ENCODE peak calls at places on chromosomes 11 and 22, in eight cellular contexts. C, T, H, A, I, U, P and W are unnamed samples.

GRCh38 chr11:38582756-38583155 is 1984.7 kb upstream of the RAG2 start:
- DNase-seq in T (no peak), C (no peak), H (no peak), P (no peak), U (no peak), I (no peak), A (no peak), W (no peak)

GRCh38 chr11:29184939-29185890 is 831.6 kb downstream of the KCNA4 start:
- DNase-seq in A (no peak), H (no peak), T (no peak), U (peak), C (no peak), I (peak), P (no peak), W (no peak)

GRCh38 chr11:35144811-35145210 is 5.8 kb downstream of the CD44 start:
- DNase-seq in A (no peak), P (no peak), I (no peak), U (no peak), C (no peak), T (no peak), H (no peak), W (no peak)

GRCh38 chr22:49365191-49365837 is 462.4 kb downstream of the BRD1 start:
- DNase-seq in T (no peak), I (no peak), C (no peak), A (no peak), U (no peak), P (no peak), H (no peak), W (no peak)

GRCh38 chr11:18243783-18244362 is 4.6 kb downstream of the SAA2 start:
- DNase-seq in P (peak), U (peak), T (peak), C (peak), A (no peak), H (peak), I (peak), W (no peak)

GRCh38 chr11:66443602-66444001 is 5.0 kb upstream of the MRPL11 start:
- DNase-seq in I (peak), C (no peak), A (no peak), T (no peak), U (no peak), P (no peak), H (no peak), W (no peak)

GRCh38 chr11:1197431-1197885 is 25.4 kb upstream of the MUC5B start:
- DNase-seq in H (no peak), T (no peak), C (no peak), P (no peak), I (no peak), A (no peak), U (no peak), W (peak)

GRCh38 chr11:61888043-61888442 is 3.3 kb downstream of the FADS3 start:
- DNase-seq in T (no peak), C (no peak), A (no peak), U (peak), H (no peak), P (peak), I (peak), W (no peak)

GRCh38 chr11:91396243-91397133 is 828.1 kb upstream of the FAT3 start:
- DNase-seq in C (no peak), A (no peak), P (no peak), I (no peak), H (no peak), T (peak), U (peak), W (no peak)